ENCODE peak calls at places on chromosomes 1 and 21, in nine cellular contexts. Y is stomach, P is right lobe of liver, A is transverse colon, M is ovary, C is H1, G is sigmoid colon, U is spleen, F is tibial nerve. T is an unnamed sample.

GRCh38 chr1:228898582-228898992 is 163.3 kb downstream of the RHOU start:
- DNase-seq in C (no peak), U (peak; percentile 74), Y (peak; percentile 41), G (no peak), F (no peak), P (no peak), A (no peak), M (no peak), T (no peak)

GRCh38 chr1:235820059-235820458 is 46.6 kb downstream of the LYST start:
- DNase-seq in M (no peak), A (no peak), F (no peak), G (no peak), Y (no peak), P (no peak), C (no peak), U (no peak), T (no peak)

GRCh38 chr1:241600496-241600901 is 39.7 kb downstream of the CHML start:
- DNase-seq in F (no peak), G (no peak), Y (no peak), C (no peak), P (no peak), M (no peak), U (no peak), A (no peak), T (no peak)

GRCh38 chr1:150528196-150528595 is 12.6 kb downstream of the FALEC start:
- DNase-seq in M (no peak), F (no peak), Y (no peak), U (no peak), G (no peak), C (no peak), A (no peak), P (no peak), T (no peak)

GRCh38 chr21:32359719-32360260 is 33.0 kb downstream of the URB1 start:
- DNase-seq in F (no peak), M (no peak), U (no peak), C (no peak), P (no peak), G (no peak), A (no peak), Y (no peak), T (no peak)

GRCh38 chr1:51329443-51330325 is 678 bp downstream of the TTC39A start:
- DNase-seq in U (no peak), C (no peak), P (peak; percentile 86), A (peak; percentile 82), F (no peak), Y (peak; percentile 94), M (no peak), G (peak; percentile 46), T (peak; percentile 89)

GRCh38 chr1:63269571-63269970 is 52.8 kb upstream of the FOXD3 start:
- DNase-seq in Y (no peak), G (no peak), M (no peak), F (no peak), C (no peak), A (no peak), P (no peak), U (no peak), T (no peak)

GRCh38 chr1:248918126-248918525 is 12.1 kb downstream of the PGBD2 start:
- DNase-seq in U (no peak), A (no peak), P (no peak), Y (no peak), G (no peak), F (no peak), C (no peak), M (no peak), T (no peak)

GRCh38 chr1:246074421-246074820 is 432.7 kb downstream of the SMYD3 start:
- DNase-seq in M (no peak), P (no peak), C (no peak), F (no peak), U (no peak), A (no peak), G (no peak), Y (no peak), T (no peak)

GRCh38 chr1:23013657-23014056 is 2.0 kb downstream of the TEX46 start:
- DNase-seq in M (no peak), U (no peak), P (no peak), C (no peak), Y (no peak), A (no peak), G (no peak), F (no peak), T (peak; percentile 3)

GRCh38 chr1:203028067-203028783 is 1.9 kb downstream of the PPFIA4 start:
- DNase-seq in P (no peak), F (no peak), A (no peak), C (no peak), U (no peak), Y (no peak), M (no peak), G (no peak), T (no peak)

GRCh38 chr1:210901981-210902770 is 231.8 kb downstream of the KCNH1 start:
- DNase-seq in M (no peak), U (no peak), C (no peak), A (no peak), Y (no peak), F (no peak), G (no peak), P (no peak), T (no peak)

GRCh38 chr1:204448321-204448964 is 36.8 kb upstream of the PPP1R15B start:
- DNase-seq in M (no peak), Y (peak; percentile 68), G (no peak), A (peak; percentile 85), F (no peak), U (peak; percentile 37), P (no peak), C (no peak), T (no peak)

GRCh38 chr1:204447736-204448135 is 36.1 kb upstream of the PPP1R15B start:
- DNase-seq in C (no peak), Y (no peak), F (no peak), A (no peak), U (peak; percentile 46), G (no peak), P (no peak), M (no peak), T (no peak)

GRCh38 chr1:204445860-204446412 is 34.3 kb upstream of the PPP1R15B start:
- DNase-seq in M (no peak), Y (peak; percentile 64), U (peak; percentile 84), A (peak; percentile 73), F (no peak), C (peak; percentile 54), P (no peak), G (no peak), T (no peak)

GRCh38 chr1:204446413-204447111 is 34.9 kb upstream of the PPP1R15B start:
- DNase-seq in A (peak; percentile 82), U (peak; percentile 92), Y (peak; percentile 84), M (peak; percentile 65), F (peak; percentile 62), C (peak; percentile 75), P (peak; percentile 67), G (peak; percentile 88), T (peak; percentile 83)

GRCh38 chr1:204447220-204447619 is 35.6 kb upstream of the PPP1R15B start:
- DNase-seq in U (peak; percentile 63), F (no peak), G (no peak), Y (no peak), P (no peak), A (no peak), M (no peak), C (no peak), T (no peak)
- H3K36me3 ChIP-seq in U (peaks cover 36% of the 10 kb centered on the region), F (peaks cover 10% of the 10 kb centered on the region), G (peaks cover 53% of the 10 kb centered on the region), Y (peaks cover 77% of the 10 kb centered on the region), P (no peaks in the 10 kb centered on the region), A (no peaks in the 10 kb centered on the region), M (no peaks in the 10 kb centered on the region), C (peaks cover 6% of the 10 kb centered on the region), T (no peaks in the 10 kb centered on the region)

GRCh38 chr1:8317647-8318360 is at the start of gene SLC45A1:
- DNase-seq in F (peak; percentile 64), G (peak; percentile 92), U (peak; percentile 94), A (peak; percentile 80), M (peak; percentile 88), P (peak; percentile 74), Y (peak; percentile 82), C (no peak), T (peak; percentile 55)
- TF ChIP-seq POLR2A in F (peak; percentile 1), G (no peak), U (no peak), A (no peak), M (peak; percentile 72), P (no peak), Y (no peak), C (no peak), T (no peak)

GRCh38 chr1:237201155-237201554 is 159.2 kb downstream of the RYR2 start:
- DNase-seq in P (no peak), C (no peak), F (no peak), U (no peak), A (no peak), Y (no peak), G (no peak), M (no peak), T (no peak)
- H3K36me3 ChIP-seq in P (no peaks in the 10 kb centered on the region), C (no peaks in the 10 kb centered on the region), F (no peaks in the 10 kb centered on the region), U (no peaks in the 10 kb centered on the region), A (no peaks in the 10 kb centered on the region), Y (no peaks in the 10 kb centered on the region), G (no peaks in the 10 kb centered on the region), M (no peaks in the 10 kb centered on the region), T (no peaks in the 10 kb centered on the region)

GRCh38 chr1:1115136-1115829 is 606 bp downstream of the C1orf159 start:
- DNase-seq in G (peak; percentile 67), C (no peak), F (no peak), M (no peak), U (no peak), Y (no peak), A (peak; percentile 7), P (no peak), T (no peak)

GRCh38 chr1:1116701-1117468 is 996 bp upstream of the C1orf159 start:
- DNase-seq in P (no peak), U (no peak), Y (no peak), A (peak; percentile 26), C (no peak), F (no peak), G (peak; percentile 70), M (no peak), T (no peak)

GRCh38 chr1:1114431-1114830 is 1.5 kb downstream of the C1orf159 start:
- DNase-seq in C (no peak), P (no peak), M (peak; percentile 23), A (peak; percentile 8), Y (no peak), F (no peak), U (peak; percentile 64), G (peak; percentile 44), T (no peak)

GRCh38 chr1:1117469-1117831 is 1.6 kb upstream of the C1orf159 start:
- DNase-seq in F (no peak), A (peak; percentile 22), G (peak; percentile 69), U (peak; percentile 84), C (no peak), P (no peak), Y (no peak), M (peak; percentile 44), T (no peak)

DNA sequence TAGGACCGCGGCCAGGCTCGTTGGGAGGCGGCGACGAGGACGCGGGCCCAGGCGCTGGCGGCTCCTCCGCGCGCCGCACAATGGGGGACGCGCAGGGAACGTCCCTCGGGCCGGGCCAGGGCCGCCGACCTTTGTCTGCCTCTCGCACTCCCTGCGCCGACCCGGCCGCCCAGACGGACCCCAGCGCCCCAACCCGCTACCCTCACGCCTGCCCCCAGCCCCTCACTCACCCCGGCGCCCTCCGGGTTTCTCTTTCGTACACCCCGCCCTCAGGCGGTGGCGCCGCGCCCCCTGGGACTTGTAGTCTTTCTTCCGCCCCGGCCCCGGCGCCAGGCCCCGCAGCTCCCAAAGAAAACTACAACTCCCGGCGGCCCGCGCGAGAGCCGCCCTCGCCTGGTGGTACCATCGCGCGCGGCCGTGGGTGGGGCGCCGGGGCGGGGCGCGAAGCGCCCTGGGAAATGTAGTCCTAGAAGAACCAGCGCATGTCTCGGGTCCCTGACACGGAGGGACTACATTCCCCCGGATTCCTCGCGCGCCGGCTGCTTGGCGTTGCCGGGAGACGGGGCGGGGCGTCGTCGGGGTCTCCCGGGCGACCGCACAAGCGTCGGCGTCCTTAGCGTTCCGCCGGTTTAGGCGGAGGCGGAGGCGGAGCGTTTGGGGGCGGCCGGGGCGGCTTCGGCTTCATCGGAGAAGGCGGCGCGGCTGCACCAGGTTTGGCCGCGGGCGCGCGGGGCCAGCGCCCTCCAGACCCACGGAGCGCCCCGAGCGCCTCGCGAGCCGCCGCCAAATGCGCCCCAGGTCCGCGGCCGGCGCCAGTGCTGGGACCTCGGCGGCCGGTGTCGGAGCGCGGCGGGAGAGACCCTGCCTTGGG is at the start of gene C1orf159:
- DNase-seq in A (peak; percentile 99), P (peak; percentile 98), M (peak; percentile 99), Y (peak; percentile 99), G (peak; percentile 99), C (peak; percentile 87), F (peak; percentile 97), U (peak; percentile 98), T (peak; percentile 99)
- TF ChIP-seq POLR2A in A (peak; percentile 38), P (no peak), M (no peak), Y (no peak), G (no peak), C (peak; percentile 22), F (no peak), U (no peak), T (no peak)